ENCODE peak calls at places on chromosomes 11 and 22, in eight cellular contexts. R is HCT116, D is stomach, V is prostate gland, W is spleen, M is GM12891, J is breast epithelium, N is upper lobe of left lung. P is an unnamed sample.

GRCh38 chr11:15923169-15923568 is 433.2 kb downstream of the SOX6 start:
- DNase-seq in N (no peak), J (no peak), D (no peak), W (no peak), M (no peak), V (no peak), R (no peak), P (no peak)

GRCh38 chr22:28989035-28989464 is 72.6 kb downstream of the C22orf31 start:
- DNase-seq in V (no peak), J (no peak), R (no peak), W (no peak), M (no peak), D (no peak), N (no peak), P (no peak)

GRCh38 chr11:17753153-17753552 is 18.6 kb downstream of the KCNC1 start:
- DNase-seq in N (no peak), W (peak), M (no peak), R (no peak), D (no peak), V (no peak), J (no peak), P (no peak)

GRCh38 chr11:2759228-2760195 is 59.7 kb upstream of the KCNQ1OT1 start:
- DNase-seq in N (peak), J (peak), R (no peak), V (no peak), W (peak), M (no peak), D (peak), P (no peak)

GRCh38 chr11:59158206-59159068 is 13.5 kb upstream of the DTX4 start:
- DNase-seq in M (no peak), D (peak), V (peak), N (peak), R (peak), W (no peak), J (no peak), P (no peak)

GRCh38 chr11:112085822-112086421 is 634 bp downstream of the TIMM8B start:
- DNase-seq in N (peak), M (peak), W (peak), D (no peak), V (peak), J (no peak), R (no peak), P (no peak)

GRCh38 chr22:19943665-19944026 is 2.0 kb upstream of the TXNRD2 start:
- DNase-seq in M (no peak), J (no peak), R (no peak), V (no peak), D (no peak), N (no peak), W (no peak), P (no peak)

GRCh38 chr11:60767388-60767811 is 10.7 kb downstream of the MS4A15 start:
- DNase-seq in R (peak), D (no peak), J (peak), V (no peak), M (no peak), N (no peak), W (peak), P (no peak)

GRCh38 chr22:28795071-28795693 is 5.2 kb downstream of the XBP1 start:
- DNase-seq in M (no peak), D (no peak), V (no peak), R (no peak), W (no peak), N (no peak), J (no peak), P (no peak)

GRCh38 chr22:28454431-28455064 is 225.1 kb downstream of the TTC28 start:
- DNase-seq in J (no peak), D (no peak), V (no peak), M (no peak), N (no peak), W (no peak), R (no peak), P (no peak)

GRCh38 chr22:28600546-28601143 is 79.0 kb downstream of the TTC28 start:
- DNase-seq in V (no peak), M (no peak), J (no peak), N (no peak), W (no peak), R (peak), D (no peak), P (no peak)

GRCh38 chr11:32087602-32088001 is 3.3 kb upstream of the RCN1 start:
- DNase-seq in V (no peak), M (no peak), R (no peak), W (no peak), D (no peak), J (no peak), N (no peak), P (no peak)

GRCh38 chr11:13338437-13339069 is 61.0 kb downstream of the BMAL1 start:
- DNase-seq in W (no peak), M (no peak), V (no peak), J (no peak), R (no peak), D (no peak), N (peak), P (no peak)

GRCh38 chr11:104852811-104853210 is 45.4 kb downstream of the CASP12 start:
- DNase-seq in W (no peak), R (no peak), J (no peak), N (no peak), V (no peak), D (no peak), M (no peak), P (no peak)

GRCh38 chr11:118527109-118527508 is at the start of gene TTC36:
- DNase-seq in M (no peak), J (peak), R (no peak), D (no peak), N (no peak), W (no peak), V (no peak), P (no peak)

GRCh38 chr11:76605338-76606074 is 65.0 kb downstream of the LRRC32 start:
- DNase-seq in W (no peak), D (no peak), R (no peak), J (peak), M (no peak), N (no peak), V (no peak), P (no peak)

GRCh38 chr11:122038543-122038942 is 77.5 kb downstream of the BLID start:
- DNase-seq in M (no peak), W (no peak), R (no peak), D (no peak), N (no peak), V (no peak), J (no peak), P (no peak)

GRCh38 chr11:45593992-45594391 is 71.4 kb downstream of the CHST1 start:
- DNase-seq in N (no peak), W (no peak), J (no peak), V (no peak), M (no peak), D (no peak), R (peak), P (no peak)

GRCh38 chr11:32433249-32434115 is 1.9 kb downstream of the WT1 start:
- DNase-seq in N (no peak), V (no peak), M (no peak), W (peak), J (no peak), D (no peak), R (no peak), P (no peak)

GRCh38 chr11:16404781-16405180 is 48.4 kb upstream of the SOX6 start:
- DNase-seq in J (no peak), M (no peak), W (no peak), R (no peak), D (no peak), N (no peak), V (no peak), P (no peak)

GRCh38 chr11:2395856-2396255 is 4.7 kb upstream of the TSSC4 start:
- DNase-seq in D (no peak), W (no peak), J (no peak), M (no peak), N (no peak), V (no peak), R (no peak), P (no peak)

GRCh38 chr11:75850787-75851186 is 35.8 kb downstream of the UVRAG start:
- DNase-seq in M (no peak), N (peak), W (no peak), D (no peak), J (no peak), R (no peak), V (no peak), P (no peak)

GRCh38 chr11:70138403-70138802 is 60.3 kb downstream of the ANO1 start:
- DNase-seq in N (no peak), M (no peak), V (no peak), J (no peak), W (no peak), R (no peak), D (no peak), P (no peak)

GRCh38 chr11:39021542-39021941 is 2423.5 kb upstream of the RAG2 start:
- DNase-seq in R (no peak), N (no peak), J (no peak), D (no peak), V (no peak), M (no peak), W (no peak), P (no peak)

GRCh38 chr11:74546752-74547151 is 45.6 kb upstream of the POLD3 start:
- DNase-seq in M (no peak), N (peak), J (peak), D (peak), W (no peak), R (no peak), V (peak), P (no peak)

GRCh38 chr11:69382131-69383128 is 88.5 kb downstream of the MYEOV start:
- DNase-seq in R (peak), N (no peak), W (peak), M (no peak), J (peak), D (peak), V (no peak), P (peak)

GRCh38 chr11:64566915-64567882 is 23.8 kb upstream of the SLC22A12 start:
- DNase-seq in R (no peak), W (peak), M (no peak), J (no peak), V (no peak), D (no peak), N (no peak), P (no peak)
- TF ChIP-seq POLR2A in R (no peak), W (no peak), M (no peak), J (no peak), V (no peak), D (no peak), N (no peak), P (no peak)

DNA sequence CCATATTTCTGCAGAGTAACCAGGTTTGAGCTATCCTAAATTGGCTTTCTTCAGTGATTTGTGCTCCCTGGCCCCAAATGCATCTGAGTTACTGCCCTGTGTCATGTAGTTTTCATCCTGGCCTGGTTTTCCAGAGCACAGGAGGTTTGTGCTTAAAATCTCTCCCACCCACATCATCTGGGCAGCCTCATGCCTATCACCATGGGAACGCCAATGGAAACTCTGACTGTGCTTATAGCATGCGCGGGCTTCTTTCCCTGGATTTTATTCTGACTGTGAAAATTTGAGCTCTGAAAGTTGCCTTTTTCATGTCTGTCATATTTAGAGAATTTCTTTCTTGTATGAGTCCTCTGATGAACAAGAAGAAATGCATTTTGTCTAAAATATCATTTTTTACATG is 55.3 kb downstream of the IRAG1 start:
- DNase-seq in V (no peak), W (no peak), R (no peak), N (no peak), M (no peak), D (no peak), J (no peak), P (no peak)
- TF ChIP-seq POLR2AphosphoS5 in V (no peak), W (no peak), R (no peak), N (no peak), M (no peak), D (no peak), J (no peak), P (no peak)

GRCh38 chr11:119584193-119585037 is 144.6 kb downstream of the NECTIN1 start:
- DNase-seq in M (peak), V (peak), W (no peak), J (no peak), N (no peak), D (peak), R (no peak), P (no peak)
- TF ChIP-seq POLR2A in M (no peak), V (peak), W (no peak), J (no peak), N (no peak), D (no peak), R (no peak), P (no peak)

DNA sequence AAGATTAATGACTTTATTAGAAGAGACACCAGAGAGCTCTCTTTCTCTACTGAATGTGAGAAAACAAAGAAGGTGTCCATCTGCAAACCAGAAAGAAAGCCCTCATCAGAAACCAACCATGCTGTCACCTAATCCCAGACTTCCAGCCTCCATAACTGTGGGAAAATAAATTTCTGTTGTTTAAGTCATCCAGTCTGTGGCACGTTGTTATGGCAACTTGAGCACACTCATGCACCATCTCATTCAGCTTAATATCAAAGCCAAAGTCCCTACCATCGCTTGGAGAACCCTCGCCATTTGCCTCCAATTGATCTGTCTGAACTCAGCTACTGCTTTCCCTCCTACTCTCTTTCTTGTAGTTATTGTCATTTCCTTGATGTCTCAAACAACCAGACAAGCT is 766.1 kb upstream of the ARHGAP42 start:
- DNase-seq in V (no peak), D (no peak), N (no peak), J (no peak), R (no peak), M (no peak), W (no peak), P (no peak)
- TF ChIP-seq POLR2AphosphoS5 in V (no peak), D (no peak), N (no peak), J (no peak), R (no peak), M (no peak), W (no peak), P (no peak)

DNA sequence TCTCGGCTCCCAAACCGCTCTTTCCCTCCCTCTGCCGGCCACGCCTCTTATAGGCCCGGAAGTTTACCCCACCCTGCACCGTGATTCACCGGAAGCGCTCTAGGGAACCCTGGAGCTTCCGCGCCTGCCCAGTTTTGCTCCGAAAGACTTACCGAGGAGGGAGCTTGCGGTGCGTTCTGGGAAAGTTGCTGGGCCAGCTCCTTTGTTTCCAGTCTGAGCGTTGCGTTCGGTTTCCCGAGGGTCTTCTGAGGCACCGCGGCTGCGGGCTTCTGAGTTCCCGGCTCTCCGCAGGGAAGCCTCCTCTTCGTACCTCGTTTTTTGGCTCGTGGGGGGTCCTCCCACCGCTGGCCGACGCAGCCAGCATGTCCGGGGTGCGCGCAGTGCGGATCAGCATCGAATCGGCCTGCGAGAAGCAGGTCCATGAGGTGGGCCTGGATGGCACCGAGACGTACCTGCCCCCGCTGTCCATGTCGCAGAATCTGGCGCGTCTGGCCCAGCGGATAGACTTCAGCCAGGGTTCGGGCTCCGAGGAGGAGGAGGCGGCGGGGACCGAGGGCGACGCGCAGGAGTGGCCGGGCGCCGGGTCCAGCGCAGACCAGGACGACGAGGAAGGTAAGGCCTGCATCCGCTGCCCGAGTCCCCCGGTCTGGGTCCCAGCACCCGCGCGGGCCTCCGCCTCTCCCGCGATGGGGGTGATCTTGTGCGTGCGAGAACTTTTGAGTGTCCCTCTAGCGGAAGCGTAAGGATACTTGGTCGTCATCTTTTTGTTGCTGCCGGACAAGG is at the start of gene MED17:
- DNase-seq in V (peak), N (peak), M (peak), R (peak), D (peak), J (peak), W (peak), P (peak)
- TF ChIP-seq POLR2A in V (peak), N (peak), M (peak), R (peak), D (no peak), J (peak), W (no peak), P (peak)

GRCh38 chr22:43835166-43835565 is 23.1 kb upstream of the EFCAB6 start:
- DNase-seq in D (no peak), J (no peak), N (no peak), M (no peak), V (no peak), W (no peak), R (no peak), P (no peak)

GRCh38 chr22:43831561-43832392 is 19.7 kb upstream of the EFCAB6 start:
- DNase-seq in N (no peak), R (no peak), V (no peak), J (no peak), D (no peak), M (no peak), W (peak), P (no peak)

GRCh38 chr22:43832393-43833265 is 20.5 kb upstream of the EFCAB6 start:
- DNase-seq in J (no peak), N (no peak), V (no peak), R (no peak), W (peak), D (no peak), M (no peak), P (no peak)

GRCh38 chr22:43835736-43836135 is 23.6 kb upstream of the EFCAB6 start:
- DNase-seq in D (no peak), W (no peak), M (no peak), J (no peak), R (no peak), V (no peak), N (no peak), P (no peak)

DNA sequence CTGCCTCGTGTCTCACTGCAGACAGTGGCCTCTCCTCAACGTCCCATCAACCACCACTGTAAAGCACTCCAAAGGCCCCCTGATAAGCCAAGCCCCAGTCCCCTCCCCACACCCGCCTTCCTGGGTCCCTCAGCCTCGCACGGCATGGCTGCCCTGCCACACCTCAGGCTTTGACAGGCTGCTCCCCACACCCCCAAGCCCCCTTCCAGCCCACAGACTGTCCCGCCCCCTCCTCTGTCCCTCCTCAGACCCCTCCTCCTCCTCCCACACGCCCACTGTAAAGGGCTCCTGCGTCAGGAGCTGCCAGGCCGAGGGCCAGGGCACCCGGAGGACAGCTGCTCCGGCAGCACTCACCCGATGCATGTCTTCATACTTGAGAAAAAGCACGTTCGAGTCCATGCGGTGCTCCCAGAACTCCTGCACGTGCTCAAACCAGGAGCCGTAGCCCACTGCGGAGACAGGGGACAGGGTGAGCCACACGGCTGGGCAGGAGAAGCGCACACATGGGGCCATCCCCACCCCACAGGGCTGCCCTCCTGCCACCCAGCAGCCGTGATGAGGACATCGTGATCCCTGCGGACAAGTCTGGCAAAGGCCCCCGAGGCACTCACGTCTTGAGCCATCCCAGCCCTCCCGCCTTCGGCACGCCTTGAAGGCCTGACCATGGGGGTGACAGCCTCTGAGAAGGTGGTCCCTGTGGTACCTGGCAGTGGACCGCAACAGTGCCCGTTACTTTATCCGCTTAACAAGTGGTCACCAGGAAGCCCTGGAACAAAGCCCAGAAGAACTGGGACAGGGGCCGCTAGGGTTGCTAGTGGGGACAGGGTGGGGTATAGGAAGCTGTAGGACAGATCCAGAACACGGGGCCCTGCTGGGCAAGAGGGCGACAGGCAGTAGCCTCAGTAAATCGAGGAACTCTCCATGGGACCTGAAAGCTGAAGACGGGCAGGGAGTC is 21.5 kb upstream of the EFCAB6 start:
- DNase-seq in N (no peak), W (peak), M (no peak), V (no peak), D (no peak), J (no peak), R (no peak), P (no peak)
- TF ChIP-seq POLR2AphosphoS5 in N (no peak), W (no peak), M (no peak), V (no peak), D (no peak), J (no peak), R (no peak), P (no peak)

GRCh38 chr11:47183969-47184368 is 2.3 kb downstream of the PACSIN3 start:
- DNase-seq in M (no peak), R (no peak), N (no peak), D (no peak), V (no peak), J (no peak), W (no peak), P (no peak)

GRCh38 chr11:47186937-47187681 is 875 bp upstream of the PACSIN3 start:
- DNase-seq in D (peak), R (no peak), J (no peak), M (peak), W (no peak), N (peak), V (no peak), P (peak)

GRCh38 chr11:47186076-47186936 is at the start of gene PACSIN3:
- DNase-seq in D (peak), R (no peak), W (peak), M (peak), V (no peak), J (no peak), N (peak), P (peak)

GRCh38 chr11:47184711-47185304 is 1.4 kb downstream of the PACSIN3 start:
- DNase-seq in W (no peak), N (peak), D (peak), M (no peak), V (no peak), R (no peak), J (peak), P (no peak)

GRCh38 chr11:47185305-47186075 is 744 bp downstream of the PACSIN3 start:
- DNase-seq in R (no peak), W (no peak), D (peak), J (peak), N (peak), M (no peak), V (peak), P (no peak)
- TF ChIP-seq POLR2A in R (no peak), W (no peak), D (no peak), J (no peak), N (peak), M (no peak), V (peak), P (no peak)

GRCh38 chr11:119742263-119742861 is 13.4 kb upstream of the NECTIN1 start:
- DNase-seq in D (no peak), N (no peak), W (peak), V (no peak), J (no peak), R (no peak), M (no peak), P (no peak)
- TF ChIP-seq POLR2AphosphoS5 in D (no peak), N (no peak), W (no peak), V (no peak), J (no peak), R (no peak), M (no peak), P (no peak)

P was measured in GM12892.